ENCODE peak calls at places on chromosomes 7 and 10, in seven cellular contexts. V, D, E, G, J, S and U are unnamed samples.

GRCh38 chr10:32437334-32437733 is 8.6 kb upstream of the CCDC7 start:
- DNase-seq in J (no peak), D (no peak), V (no peak), E (no peak), G (no peak), S (peak), U (no peak)

GRCh38 chr7:2609001-2609411 is 22.8 kb upstream of the TTYH3 start:
- DNase-seq in D (peak), S (peak), V (no peak), E (no peak), J (peak), G (peak), U (no peak)

GRCh38 chr7:50641442-50642405 is 76.5 kb upstream of the DDC start:
- DNase-seq in S (no peak), V (no peak), E (no peak), D (no peak), J (peak), G (no peak), U (no peak)

GRCh38 chr7:24692592-24692991 is 64.7 kb downstream of the GSDME start:
- DNase-seq in G (no peak), V (no peak), S (no peak), J (no peak), D (no peak), E (no peak), U (no peak)

GRCh38 chr10:129863231-129863663 is 100.8 kb downstream of the EBF3 start:
- DNase-seq in G (no peak), D (peak), V (no peak), J (no peak), S (no peak), E (no peak), U (no peak)

GRCh38 chr7:94908204-94909022 is 1.0 kb downstream of the PPP1R9A start:
- DNase-seq in E (peak), D (peak), S (no peak), J (peak), G (peak), V (peak), U (no peak)

GRCh38 chr7:92763636-92764423 is 72.5 kb downstream of the CDK6 start:
- DNase-seq in J (no peak), G (peak), S (peak), V (no peak), E (no peak), D (peak), U (no peak)

GRCh38 chr7:149821191-149822148 is 16.7 kb upstream of the ZNF862 start:
- DNase-seq in D (no peak), E (peak), G (no peak), S (no peak), J (no peak), V (peak), U (no peak)

GRCh38 chr7:17506601-17507000 is 208.1 kb downstream of the AHR start:
- DNase-seq in S (no peak), E (no peak), J (no peak), D (no peak), V (no peak), G (no peak), U (no peak)

GRCh38 chr10:86102031-86102430 is 264.6 kb downstream of the GRID1 start:
- DNase-seq in E (no peak), D (no peak), J (no peak), V (no peak), S (no peak), G (no peak), U (no peak)

GRCh38 chr7:93715234-93715633 is 140.7 kb upstream of the CALCR start:
- DNase-seq in J (peak), E (peak), G (peak), S (peak), V (peak), D (peak), U (peak)

GRCh38 chr7:90401989-90402388 is 1.3 kb upstream of the CLDN12 start:
- DNase-seq in S (peak), E (no peak), G (no peak), D (peak), V (no peak), J (no peak), U (no peak)

GRCh38 chr7:45670227-45670626 is 96.1 kb downstream of the ADCY1 start:
- DNase-seq in G (no peak), S (no peak), J (no peak), V (no peak), E (no peak), D (no peak), U (no peak)

GRCh38 chr7:101210143-101210542 is 7.2 kb downstream of the PLOD3 start:
- DNase-seq in J (no peak), S (no peak), G (no peak), E (no peak), D (no peak), V (no peak), U (no peak)

GRCh38 chr10:96998329-96998888 is 166.3 kb downstream of the LCOR start:
- DNase-seq in V (no peak), G (no peak), J (no peak), D (no peak), S (peak), E (no peak), U (no peak)

GRCh38 chr7:108249458-108249857 is 119.3 kb upstream of the LAMB4 start:
- DNase-seq in G (no peak), J (no peak), E (no peak), V (no peak), D (no peak), S (no peak), U (no peak)

GRCh38 chr7:30708983-30709382 is 26.7 kb upstream of the CRHR2 start:
- DNase-seq in S (no peak), V (peak), D (no peak), E (no peak), G (no peak), J (peak), U (peak)

GRCh38 chr7:20539201-20539600 is 76.3 kb upstream of the ABCB5 start:
- DNase-seq in D (peak), E (no peak), V (no peak), G (peak), S (no peak), J (no peak), U (no peak)
- TF ChIP-seq CTCF in D (peak), E (no peak), V (peak), G (no peak), S (no peak), J (no peak), U (no peak)

GRCh38 chr10:112792487-112793196 is 157.4 kb upstream of the TCF7L2 start:
- DNase-seq in E (no peak), V (peak), S (peak), J (peak), G (no peak), D (peak), U (peak)
- H3K4me3 ChIP-seq in E (no peak), V (peak), S (no peak), J (no peak), G (no peak), D (peak), U (no peak)

DNA sequence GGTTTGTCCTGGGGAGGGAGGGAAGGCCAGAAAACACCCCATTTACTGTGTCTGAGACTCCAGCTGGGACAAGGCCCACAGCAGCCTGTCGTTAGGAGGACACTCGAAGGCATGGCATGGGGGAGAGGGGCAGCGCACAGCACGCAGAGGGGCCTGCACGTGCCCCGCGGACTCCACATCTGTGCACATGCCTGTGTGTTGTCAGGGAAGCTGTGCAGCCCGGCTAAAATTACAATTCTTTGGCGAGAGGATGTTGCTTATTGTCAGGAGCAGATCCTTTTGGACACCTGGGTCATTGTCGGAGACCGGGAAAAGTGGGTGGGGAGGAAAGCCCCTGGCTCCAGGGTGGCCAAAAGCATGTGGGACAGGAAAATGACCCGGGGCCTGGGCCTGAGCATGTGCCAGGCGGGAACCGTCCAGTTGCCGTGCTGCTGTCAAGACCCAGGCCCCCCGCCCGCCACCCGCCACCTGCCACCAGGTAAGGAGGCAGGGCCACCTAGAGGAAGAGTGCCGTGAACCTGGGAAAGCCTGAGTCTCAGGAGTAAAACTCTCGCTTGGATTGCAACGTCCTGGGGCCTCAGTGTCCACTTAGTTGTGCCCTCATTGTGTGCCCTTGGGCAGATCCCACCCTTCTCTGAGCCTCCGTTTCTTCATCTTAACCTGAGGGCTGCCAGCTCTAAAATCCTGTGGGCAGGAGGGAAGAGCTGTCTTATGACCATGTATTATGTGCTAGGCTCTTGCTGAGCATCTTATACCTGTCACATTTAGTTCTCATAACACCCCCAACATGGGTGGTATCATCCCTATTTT is 7.2 kb downstream of the VSIR start:
- DNase-seq in V (no peak), G (no peak), D (no peak), E (no peak), S (no peak), J (no peak), U (no peak)
- H3K27ac ChIP-seq in V (peak), G (peak), D (no peak), E (peak), S (peak), J (peak), U (peak)

DNA sequence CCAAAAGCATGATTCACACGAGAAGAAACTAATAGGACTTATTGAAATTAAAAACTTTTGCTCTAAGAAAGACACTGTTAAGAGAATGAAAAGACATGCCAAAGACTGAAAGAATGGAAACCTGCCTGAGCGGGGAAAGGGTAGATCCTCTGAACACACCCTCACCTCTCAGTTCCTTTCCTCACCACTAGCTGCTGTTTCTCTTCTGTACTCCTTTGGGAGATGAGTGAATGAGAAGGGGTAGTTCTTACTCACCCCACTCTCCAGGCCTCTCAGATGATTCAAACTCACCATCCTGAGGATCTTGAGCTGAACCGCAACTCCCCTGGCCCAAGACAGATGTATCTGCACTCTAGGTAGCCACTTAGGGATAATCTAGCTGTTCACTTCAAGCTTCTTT is 41.9 kb downstream of the IQUB start:
- DNase-seq in E (no peak), V (no peak), G (no peak), S (no peak), J (no peak), D (peak), U (no peak)
- TF ChIP-seq CTCF in E (no peak), V (no peak), G (no peak), S (no peak), J (no peak), D (no peak), U (no peak)

GRCh38 chr10:110870823-110871235 is 899 bp upstream of the PDCD4 start:
- DNase-seq in D (no peak), E (no peak), G (no peak), S (no peak), J (peak), V (no peak), U (peak)
- H3K4me3 ChIP-seq in D (no peak), E (peak), G (peak), S (no peak), J (no peak), V (peak), U (peak)